ENCODE peak calls at places on chromosomes 13 and 19, in ten cellular contexts. J, T, V, N, B, Z, M, Y, D and L are unnamed samples.
A peak's percentile ranks its signal among the peaks of the same experiment; 100 is the strongest.

GRCh38 chr19:5091576-5092215 is 122.8 kb downstream of the KDM4B start:
- DNase-seq in J (no peak), T (peak; percentile 67), V (peak; percentile 41), N (no peak), B (no peak), Z (no peak), M (no peak), Y (no peak), D (no peak), L (no peak)

GRCh38 chr13:99031725-99032298 is 53.9 kb upstream of the DOCK9 start:
- DNase-seq in J (no peak), T (no peak), V (no peak), N (no peak), B (no peak), Z (no peak), M (no peak), Y (no peak), D (no peak), L (no peak)

GRCh38 chr13:24693862-24694471 is 13.8 kb downstream of the ATP12A start:
- DNase-seq in J (peak; percentile 46), T (peak; percentile 21), V (peak; percentile 32), N (no peak), B (peak; percentile 36), Z (peak; percentile 75), M (no peak), Y (peak; percentile 71), D (peak; percentile 60), L (peak; percentile 51)

GRCh38 chr13:39402221-39402620 is 200.8 kb downstream of the LHFPL6 start:
- DNase-seq in J (no peak), T (no peak), V (no peak), N (no peak), B (no peak), Z (no peak), M (no peak), Y (no peak), D (no peak), L (no peak)

GRCh38 chr13:112145221-112146072 is 78.5 kb downstream of the SOX1 start:
- DNase-seq in J (peak; percentile 15), T (no peak), V (no peak), N (no peak), B (no peak), Z (no peak), M (no peak), Y (no peak), D (no peak), L (no peak)

GRCh38 chr19:7739801-7740659 is 7.3 kb downstream of the CD209 start:
- DNase-seq in J (no peak), T (no peak), V (no peak), N (no peak), B (no peak), Z (no peak), M (no peak), Y (no peak), D (no peak), L (no peak)

GRCh38 chr13:99322297-99323103 is 15.3 kb upstream of the GPR183 start:
- DNase-seq in J (no peak), T (no peak), V (no peak), N (no peak), B (no peak), Z (no peak), M (no peak), Y (no peak), D (no peak), L (no peak)

GRCh38 chr13:51230473-51231105 is 8.4 kb downstream of the FAM124A start:
- DNase-seq in J (peak; percentile 72), T (peak; percentile 64), V (peak; percentile 74), N (no peak), B (peak; percentile 53), Z (no peak), M (peak; percentile 91), Y (no peak), D (no peak), L (peak; percentile 39)

GRCh38 chr19:13610042-13610691 is 103.9 kb upstream of the CACNA1A start:
- DNase-seq in J (peak; percentile 29), T (no peak), V (no peak), N (no peak), B (peak; percentile 21), Z (no peak), M (no peak), Y (peak; percentile 17), D (no peak), L (peak; percentile 26)

GRCh38 chr13:99228737-99229691 is 28.4 kb downstream of the UBAC2 start:
- DNase-seq in J (no peak), T (no peak), V (no peak), N (no peak), B (no peak), Z (no peak), M (no peak), Y (no peak), D (peak; percentile 23), L (no peak)

GRCh38 chr13:38783992-38784875 is 97.4 kb downstream of the FREM2 start:
- DNase-seq in J (peak; percentile 63), T (no peak), V (peak; percentile 27), N (no peak), B (peak; percentile 31), Z (no peak), M (no peak), Y (no peak), D (no peak), L (peak; percentile 29)

GRCh38 chr13:37747071-37747612 is 122.4 kb downstream of the TRPC4 start:
- DNase-seq in J (no peak), T (no peak), V (no peak), N (no peak), B (no peak), Z (no peak), M (no peak), Y (no peak), D (no peak), L (no peak)
- TF ChIP-seq EP300 in J (no peak), T (no peak), V (no peak), N (no peak), B (no peak), Z (no peak), M (no peak), Y (no peak), D (no peak), L (no peak)

DNA sequence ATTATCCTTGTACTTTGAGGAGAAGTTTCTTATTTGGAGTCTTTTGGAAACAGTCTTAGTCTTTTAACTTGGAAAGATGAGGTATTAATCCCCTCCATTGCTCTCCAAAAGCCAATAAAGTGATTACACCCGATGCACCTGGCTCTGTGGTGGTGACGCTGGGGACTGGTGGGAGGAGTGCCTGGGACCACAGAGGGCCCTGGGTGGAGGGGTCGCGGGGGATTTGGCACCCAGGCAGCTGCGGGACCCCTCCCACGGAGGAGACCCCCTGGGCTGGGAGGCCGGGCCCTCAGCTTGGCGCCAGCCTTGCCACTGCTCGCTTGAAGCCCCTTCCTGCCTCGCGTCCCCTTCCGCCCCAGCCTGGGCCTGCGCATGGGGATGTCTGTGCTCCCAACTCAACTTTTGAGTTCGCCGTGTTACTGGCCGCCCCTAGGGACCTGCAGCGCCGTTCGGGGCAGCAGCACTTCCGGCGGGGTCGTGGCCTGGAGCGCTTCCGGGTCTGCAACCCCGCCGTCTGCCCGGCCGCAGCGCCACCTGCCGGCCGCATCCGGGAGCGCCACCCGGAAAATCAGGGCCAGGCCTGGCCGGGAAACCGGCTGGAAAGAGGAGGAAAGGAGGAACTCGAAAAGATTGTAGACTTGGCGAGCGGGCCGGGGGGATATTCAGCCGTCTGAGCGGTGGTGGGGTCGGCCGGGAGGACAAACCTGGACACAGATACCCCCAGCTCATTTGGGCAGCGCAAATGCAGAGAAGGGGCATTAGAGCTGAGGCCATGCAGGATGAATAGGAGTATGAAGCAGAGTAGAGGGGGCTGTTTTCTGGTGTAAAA is 8.4 kb downstream of the PEAK3 start:
- DNase-seq in J (peak; percentile 83), T (peak; percentile 75), V (peak; percentile 67), N (no peak), B (peak; percentile 85), Z (peak; percentile 98), M (peak; percentile 86), Y (peak; percentile 86), D (peak; percentile 64), L (peak; percentile 78)
- TF ChIP-seq EP300 in J (no peak), T (no peak), V (no peak), N (no peak), B (no peak), Z (peak; percentile 46), M (no peak), Y (no peak), D (no peak), L (no peak)

GRCh38 chr19:52398091-52398461 is 427 bp downstream of the ZNF528 start:
- DNase-seq in J (no peak), T (peak; percentile 19), V (no peak), N (no peak), B (peak; percentile 8), Z (no peak), M (no peak), Y (no peak), D (peak; percentile 6), L (no peak)

GRCh38 chr19:52397310-52398090 is at the start of gene ZNF528:
- DNase-seq in J (peak; percentile 97), T (peak; percentile 96), V (peak; percentile 96), N (peak; percentile 99), B (peak; percentile 96), Z (no peak), M (peak; percentile 97), Y (peak; percentile 52), D (peak; percentile 89), L (peak; percentile 96)
- TF ChIP-seq EP300 in J (no peak), T (no peak), V (peak; percentile 33), N (no peak), B (no peak), Z (no peak), M (no peak), Y (no peak), D (no peak), L (no peak)

GRCh38 chr19:17234911-17235617 is 9.0 kb downstream of the OCEL1 start:
- DNase-seq in J (peak; percentile 68), T (peak; percentile 78), V (no peak), N (no peak), B (peak; percentile 79), Z (peak; percentile 90), M (peak; percentile 80), Y (peak; percentile 67), D (no peak), L (peak; percentile 91)

GRCh38 chr19:17237747-17238706 is 7.7 kb downstream of the NR2F6 start:
- DNase-seq in J (no peak), T (no peak), V (no peak), N (no peak), B (no peak), Z (no peak), M (no peak), Y (no peak), D (no peak), L (no peak)

GRCh38 chr19:17236831-17237543 is 8.7 kb downstream of the NR2F6 start:
- DNase-seq in J (no peak), T (no peak), V (no peak), N (no peak), B (no peak), Z (no peak), M (no peak), Y (no peak), D (no peak), L (no peak)

GRCh38 chr19:17236414-17236716 is 9.4 kb downstream of the NR2F6 start:
- DNase-seq in J (no peak), T (no peak), V (no peak), N (no peak), B (peak; percentile 55), Z (peak; percentile 70), M (no peak), Y (no peak), D (no peak), L (no peak)

GRCh38 chr19:17235618-17236413 is 9.8 kb downstream of the OCEL1 start:
- DNase-seq in J (peak; percentile 77), T (peak; percentile 76), V (no peak), N (no peak), B (peak; percentile 80), Z (peak; percentile 80), M (peak; percentile 84), Y (peak; percentile 88), D (no peak), L (peak; percentile 77)
- TF ChIP-seq EP300 in J (no peak), T (no peak), V (no peak), N (no peak), B (no peak), Z (no peak), M (no peak), Y (no peak), D (no peak), L (no peak)

GRCh38 chr13:113155982-113156655 is 2.3 kb upstream of the PROZ start:
- DNase-seq in J (no peak), T (no peak), V (no peak), N (no peak), B (no peak), Z (peak; percentile 30), M (no peak), Y (no peak), D (no peak), L (no peak)
- TF ChIP-seq EP300 in J (no peak), T (no peak), V (no peak), N (no peak), B (no peak), Z (no peak), M (no peak), Y (no peak), D (no peak), L (no peak)